ENCODE peak calls at places on chromosomes 1 and 21, in six cellular contexts. B is epithelial cell of esophagus, J is HL-60, H is fibroblast of pulmonary artery, Y is mammary epithelial cell, L is lung. S is an unnamed sample.

GRCh38 chr1:164733070-164733469 is 174.1 kb downstream of the PBX1 start:
- DNase-seq in B (peak), J (no peak), H (peak), Y (peak), L (no peak), S (no peak)

GRCh38 chr1:73604739-73605138 is 593.2 kb downstream of the LRRIQ3 start:
- DNase-seq in B (peak), J (no peak), H (peak), Y (peak), L (no peak), S (no peak)

GRCh38 chr1:23657659-23658275 is 33.8 kb upstream of the RPL11 start:
- DNase-seq in B (peak), J (peak), H (peak), Y (peak), L (peak), S (no peak)

GRCh38 chr1:24322636-24323177 is 3.5 kb downstream of the GRHL3 start:
- DNase-seq in B (peak), J (no peak), H (no peak), Y (no peak), L (no peak), S (no peak)

GRCh38 chr21:45624356-45624854 is 19.1 kb upstream of the PCBP3 start:
- DNase-seq in B (no peak), J (no peak), H (no peak), Y (no peak), L (no peak), S (no peak)

GRCh38 chr1:160428655-160429054 is 28.3 kb downstream of the VANGL2 start:
- DNase-seq in B (peak), J (no peak), H (peak), Y (peak), L (no peak), S (no peak)

GRCh38 chr1:85328713-85329376 is 52.4 kb upstream of the BCL10 start:
- DNase-seq in B (peak), J (no peak), H (peak), Y (peak), L (peak), S (no peak)

GRCh38 chr1:28864695-28865094 is 49.7 kb upstream of the EPB41 start:
- DNase-seq in B (no peak), J (no peak), H (no peak), Y (no peak), L (no peak), S (no peak)

GRCh38 chr1:167650266-167651160 is 20.5 kb downstream of the RCSD1 start:
- DNase-seq in B (no peak), J (peak), H (no peak), Y (no peak), L (no peak), S (no peak)

GRCh38 chr1:84363019-84363418 is 35.3 kb upstream of the DNASE2B start:
- DNase-seq in B (no peak), J (no peak), H (no peak), Y (no peak), L (no peak), S (no peak)

GRCh38 chr1:162612606-162613400 is 19.5 kb upstream of the DDR2 start:
- DNase-seq in B (no peak), J (no peak), H (peak), Y (no peak), L (peak), S (no peak)

GRCh38 chr1:162696286-162696862 is 64.1 kb downstream of the DDR2 start:
- DNase-seq in B (peak), J (no peak), H (peak), Y (peak), L (peak), S (no peak)

GRCh38 chr1:21590116-21590905 is 78.8 kb downstream of the RAP1GAP start:
- DNase-seq in B (no peak), J (no peak), H (no peak), Y (no peak), L (no peak), S (no peak)

GRCh38 chr1:29410476-29410875 is 174.2 kb downstream of the PTPRU start:
- DNase-seq in B (peak), J (no peak), H (no peak), Y (peak), L (no peak), S (no peak)

GRCh38 chr1:65209005-65209885 is 61.2 kb downstream of the AK4 start:
- DNase-seq in B (peak), J (no peak), H (peak), Y (peak), L (no peak), S (no peak)

GRCh38 chr1:171954386-171954785 is 113.1 kb downstream of the DNM3 start:
- DNase-seq in B (no peak), J (no peak), H (no peak), Y (no peak), L (no peak), S (no peak)

DNA sequence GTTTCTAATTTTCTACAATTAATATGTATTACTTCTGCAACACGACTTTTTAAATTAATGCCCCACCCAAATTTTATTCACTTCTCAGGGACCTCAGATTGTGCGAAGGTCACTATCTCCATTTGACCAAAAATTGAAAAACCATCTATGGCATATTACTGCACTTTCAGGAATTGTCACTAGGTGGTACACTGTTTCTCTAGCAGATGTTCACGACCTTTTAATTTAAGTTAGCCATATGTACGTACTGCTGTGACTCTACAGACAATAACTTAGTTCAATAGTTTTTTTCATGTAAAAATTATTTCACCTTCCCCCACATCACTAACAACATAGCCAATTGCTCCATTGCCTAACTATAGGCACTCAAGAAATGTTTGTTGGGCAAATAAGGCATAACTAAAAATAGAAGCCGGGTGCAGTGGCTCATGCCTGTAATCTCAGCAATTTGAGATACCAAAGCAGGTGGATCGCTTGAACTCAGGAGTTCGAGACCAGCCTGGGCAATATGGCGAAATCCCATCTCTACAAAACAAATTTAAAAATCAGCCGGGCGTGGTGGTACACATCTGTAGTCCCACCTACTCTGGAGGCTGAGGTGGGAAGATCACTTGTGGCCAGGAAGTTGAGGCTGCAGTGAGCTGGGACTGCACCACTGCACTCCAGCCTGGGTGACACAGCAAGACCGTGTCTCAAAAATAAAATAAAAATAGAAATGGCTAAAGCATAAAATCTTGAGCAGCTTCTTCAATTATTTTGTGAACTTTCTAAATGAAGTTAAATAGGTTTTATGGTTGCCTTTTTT is 75.7 kb upstream of the PKN2 start:
- DNase-seq in B (peak), J (no peak), H (peak), Y (peak), L (no peak), S (no peak)
- TF ChIP-seq CTCF in B (peak), J (peak), H (peak), Y (peak), L (no peak), S (no peak)

GRCh38 chr1:46671554-46671953 is at the start of gene TEX38:
- DNase-seq in B (no peak), J (no peak), H (no peak), Y (no peak), L (no peak), S (no peak)

GRCh38 chr1:46670134-46670533 is 1.5 kb upstream of the TEX38 start:
- DNase-seq in B (no peak), J (no peak), H (no peak), Y (no peak), L (no peak), S (no peak)

GRCh38 chr1:46667782-46668760 is at the start of gene ATPAF1:
- DNase-seq in B (peak), J (peak), H (peak), Y (peak), L (peak), S (peak)

GRCh38 chr1:46665983-46666382 is 2.2 kb downstream of the ATPAF1 start:
- DNase-seq in B (no peak), J (no peak), H (no peak), Y (no peak), L (no peak), S (no peak)
- TF ChIP-seq CTCF in B (no peak), J (no peak), H (no peak), Y (no peak), L (no peak), S (no peak)

GRCh38 chr21:38804617-38805281 is 980 bp upstream of the ETS2 start:
- DNase-seq in B (peak), J (no peak), H (no peak), Y (no peak), L (peak), S (no peak)
- TF ChIP-seq CTCF in B (peak), J (peak), H (peak), Y (peak), L (peak), S (no peak)

GRCh38 chr1:247401310-247402098 is 14.5 kb upstream of the NLRP3 start:
- DNase-seq in B (no peak), J (no peak), H (no peak), Y (no peak), L (no peak), S (no peak)

GRCh38 chr1:247402099-247402706 is 13.8 kb upstream of the NLRP3 start:
- DNase-seq in B (no peak), J (no peak), H (no peak), Y (no peak), L (no peak), S (no peak)

GRCh38 chr1:247406014-247406656 is 9.8 kb upstream of the NLRP3 start:
- DNase-seq in B (no peak), J (no peak), H (no peak), Y (no peak), L (no peak), S (no peak)

GRCh38 chr1:247400685-247401084 is 15.3 kb upstream of the NLRP3 start:
- DNase-seq in B (no peak), J (no peak), H (no peak), Y (no peak), L (no peak), S (no peak)
- TF ChIP-seq CTCF in B (no peak), J (no peak), H (no peak), Y (no peak), L (no peak), S (no peak)

GRCh38 chr1:15739745-15740144 is 2.6 kb upstream of the TMEM82 start:
- DNase-seq in B (no peak), J (no peak), H (no peak), Y (no peak), L (no peak), S (no peak)

GRCh38 chr1:15741183-15741850 is 982 bp upstream of the TMEM82 start:
- DNase-seq in B (peak), J (peak), H (peak), Y (peak), L (peak), S (peak)

GRCh38 chr1:15742339-15742801 is at the start of gene TMEM82:
- DNase-seq in B (no peak), J (no peak), H (no peak), Y (no peak), L (no peak), S (no peak)

GRCh38 chr1:15739259-15739658 is 3.0 kb upstream of the TMEM82 start:
- DNase-seq in B (no peak), J (no peak), H (no peak), Y (no peak), L (no peak), S (no peak)

GRCh38 chr1:15740833-15741182 is 1.5 kb upstream of the TMEM82 start:
- DNase-seq in B (no peak), J (no peak), H (no peak), Y (no peak), L (no peak), S (no peak)
- TF ChIP-seq CTCF in B (no peak), J (no peak), H (no peak), Y (no peak), L (no peak), S (no peak)

GRCh38 chr1:177783052-177783451 is 186.8 kb downstream of the SEC16B start:
- DNase-seq in B (no peak), J (no peak), H (no peak), Y (no peak), L (no peak), S (no peak)
- TF ChIP-seq CTCF in B (no peak), J (no peak), H (no peak), Y (no peak), L (no peak), S (no peak)

DNA sequence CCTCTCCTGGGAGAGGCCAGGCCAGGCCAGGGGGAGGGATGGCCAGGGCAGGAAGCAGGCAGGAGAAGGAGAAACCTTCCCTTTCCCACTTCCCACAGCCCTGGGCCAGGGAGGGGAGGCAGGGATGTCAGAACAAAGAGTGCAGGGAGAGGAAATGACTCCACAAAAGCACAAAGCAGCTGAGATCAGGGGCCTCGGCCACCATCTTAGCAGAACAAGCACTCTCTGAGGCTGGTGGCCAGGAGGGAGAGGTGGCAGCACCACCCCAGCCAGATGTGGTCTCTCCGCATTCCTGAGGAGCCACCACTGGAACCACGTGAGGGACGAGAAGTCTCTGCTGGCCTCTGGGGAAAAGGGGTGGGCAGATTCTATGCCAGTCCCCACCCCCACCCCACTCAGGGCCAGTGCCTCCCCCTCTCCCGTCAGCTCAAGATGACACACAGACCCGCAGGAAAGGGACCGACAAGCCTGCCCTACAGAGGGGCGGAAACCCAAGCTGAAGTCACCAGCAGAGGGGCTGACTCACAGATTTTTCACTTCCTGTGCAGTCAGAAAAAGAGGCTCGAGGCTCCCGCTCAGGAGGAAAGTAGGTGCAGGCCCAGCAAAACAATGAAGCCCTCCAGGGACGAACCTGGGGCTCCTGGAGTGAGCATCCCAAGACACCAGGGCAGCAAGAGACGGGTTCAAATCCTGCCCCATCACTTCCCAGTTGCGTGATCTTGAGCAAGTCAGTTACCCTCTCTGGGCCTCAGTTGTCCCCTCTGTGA is 24.1 kb upstream of the ALDH4A1 start:
- DNase-seq in B (peak), J (peak), H (peak), Y (peak), L (peak), S (peak)
- TF ChIP-seq CTCF in B (no peak), J (no peak), H (no peak), Y (no peak), L (no peak), S (no peak)

DNA sequence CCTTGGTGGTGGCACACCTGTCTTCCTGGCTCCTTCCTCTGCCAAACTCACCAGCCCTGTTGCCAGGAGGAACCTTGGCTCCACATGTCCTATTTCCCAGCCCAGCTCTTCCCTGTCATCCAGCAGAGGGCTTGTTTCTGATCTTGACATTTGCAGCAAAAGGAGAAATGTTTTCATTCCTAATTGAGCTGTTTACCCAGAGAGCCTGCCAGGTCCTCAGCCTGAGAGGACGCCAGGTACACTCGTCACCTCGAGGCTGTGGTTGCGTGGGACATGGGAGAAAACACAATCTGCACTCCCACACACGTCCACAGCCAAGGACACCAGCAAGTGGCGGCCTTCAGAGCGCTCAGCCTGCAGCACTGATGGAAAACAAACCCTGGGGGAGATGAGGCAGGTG is 132.8 kb upstream of the CD34 start:
- DNase-seq in B (no peak), J (no peak), H (no peak), Y (no peak), L (peak), S (no peak)
- TF ChIP-seq CTCF in B (peak), J (no peak), H (no peak), Y (no peak), L (no peak), S (no peak)

GRCh38 chr1:243917863-243918565 is 68.0 kb upstream of the AKT3 start:
- DNase-seq in B (no peak), J (no peak), H (peak), Y (no peak), L (no peak), S (no peak)

GRCh38 chr1:243912347-243912746 is 62.3 kb upstream of the AKT3 start:
- DNase-seq in B (no peak), J (no peak), H (no peak), Y (no peak), L (no peak), S (no peak)

GRCh38 chr1:243916160-243916559 is 66.1 kb upstream of the AKT3 start:
- DNase-seq in B (peak), J (no peak), H (peak), Y (no peak), L (no peak), S (no peak)

GRCh38 chr1:243921113-243921512 is 71.1 kb upstream of the AKT3 start:
- DNase-seq in B (no peak), J (no peak), H (no peak), Y (no peak), L (no peak), S (no peak)

DNA sequence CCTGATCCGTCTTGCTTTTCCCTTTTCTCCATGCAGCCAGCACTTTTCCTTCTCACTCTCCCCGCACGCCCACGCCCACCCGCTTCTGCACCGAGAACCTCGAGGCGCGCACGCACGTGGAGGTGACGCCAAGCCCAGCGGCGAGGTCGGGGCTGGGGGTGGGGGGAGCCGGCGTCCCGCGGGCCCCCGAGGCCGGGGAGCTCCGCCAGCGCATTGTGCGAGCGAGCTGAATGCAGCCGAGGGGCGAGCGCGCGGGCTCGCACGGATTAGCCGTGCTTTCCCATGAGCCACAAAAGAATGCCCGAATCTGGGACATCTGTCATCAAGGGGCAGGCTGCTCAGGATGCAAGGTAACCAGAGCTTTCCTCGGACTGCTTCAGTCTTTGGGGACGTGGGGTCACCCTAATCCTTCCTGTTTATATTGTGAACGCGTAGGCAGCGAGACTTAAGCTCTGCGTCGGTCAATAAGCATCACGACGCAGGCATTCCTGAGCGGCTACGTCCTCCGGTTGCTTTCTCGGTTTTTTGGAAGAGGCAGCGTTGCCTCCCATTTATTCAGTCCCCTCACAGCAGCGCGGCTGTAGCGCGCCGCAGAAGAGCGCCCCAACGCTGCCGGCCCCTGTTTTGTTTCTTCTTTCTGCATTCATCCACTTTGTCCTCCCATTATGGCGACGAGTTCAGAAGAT is 67.3 kb upstream of the AKT3 start:
- DNase-seq in B (peak), J (no peak), H (peak), Y (peak), L (no peak), S (no peak)
- TF ChIP-seq CTCF in B (no peak), J (no peak), H (no peak), Y (no peak), L (no peak), S (no peak)